ENCODE peak calls at places on chromosomes 12 and 14, in four cellular contexts. P, W, E and J are unnamed samples.

GRCh38 chr12:79691299-79692248 is 810 bp upstream of the PAWR start:
- DNase-seq in P (peak; percentile 15), W (no peak), E (no peak), J (no peak)

GRCh38 chr12:8065991-8066594 is at the start of gene C3AR1:
- DNase-seq in P (no peak), W (no peak), E (no peak), J (no peak)

GRCh38 chr12:54958048-54958658 is 26.4 kb downstream of the TESPA1 start:
- DNase-seq in P (peak; percentile 26), W (peak; percentile 53), E (peak; percentile 40), J (peak; percentile 75)

GRCh38 chr12:77924703-77925102 is 94.0 kb downstream of the NAV3 start:
- DNase-seq in P (no peak), W (no peak), E (no peak), J (no peak)

GRCh38 chr12:54215990-54216579 is 27.3 kb upstream of the SMUG1 start:
- DNase-seq in P (no peak), W (no peak), E (peak; percentile 61), J (peak; percentile 78)

GRCh38 chr14:65003394-65003793 is 16.7 kb downstream of the FNTB start:
- DNase-seq in P (no peak), W (no peak), E (no peak), J (no peak)

GRCh38 chr14:65993996-65994395 is 492.2 kb upstream of the CCDC196 start:
- DNase-seq in P (no peak), W (no peak), E (no peak), J (peak; percentile 31)

GRCh38 chr14:61416587-61416986 is 95.2 kb downstream of the PRKCH start:
- DNase-seq in P (no peak), W (no peak), E (no peak), J (no peak)

GRCh38 chr12:118034429-118035193 is 18.1 kb downstream of the RFC5 start:
- DNase-seq in P (peak; percentile 54), W (no peak), E (peak; percentile 22), J (peak; percentile 65)

GRCh38 chr12:171743-172705 is 41.9 kb downstream of the SLC6A12 start:
- DNase-seq in P (peak; percentile 66), W (no peak), E (peak; percentile 59), J (no peak)

GRCh38 chr14:105149146-105149781 is 19.3 kb downstream of the JAG2 start:
- DNase-seq in P (no peak), W (no peak), E (no peak), J (no peak)

GRCh38 chr12:16581416-16581815 is 24.5 kb downstream of the LMO3 start:
- DNase-seq in P (no peak), W (no peak), E (no peak), J (no peak)

GRCh38 chr12:2336409-2336829 is 283.6 kb downstream of the CACNA1C start:
- DNase-seq in P (no peak), W (peak; percentile 75), E (peak; percentile 9), J (no peak)

GRCh38 chr12:28578361-28578760 is 388.1 kb downstream of the CCDC91 start:
- DNase-seq in P (no peak), W (no peak), E (no peak), J (no peak)

GRCh38 chr14:22598099-22598895 is at the start of gene ABHD4:
- DNase-seq in P (peak; percentile 89), W (no peak), E (peak; percentile 73), J (peak; percentile 90)

GRCh38 chr14:53766106-53766505 is 190.5 kb downstream of the BMP4 start:
- DNase-seq in P (no peak), W (no peak), E (no peak), J (no peak)

GRCh38 chr14:53767566-53767965 is 189.1 kb downstream of the BMP4 start:
- DNase-seq in P (no peak), W (no peak), E (no peak), J (no peak)

DNA sequence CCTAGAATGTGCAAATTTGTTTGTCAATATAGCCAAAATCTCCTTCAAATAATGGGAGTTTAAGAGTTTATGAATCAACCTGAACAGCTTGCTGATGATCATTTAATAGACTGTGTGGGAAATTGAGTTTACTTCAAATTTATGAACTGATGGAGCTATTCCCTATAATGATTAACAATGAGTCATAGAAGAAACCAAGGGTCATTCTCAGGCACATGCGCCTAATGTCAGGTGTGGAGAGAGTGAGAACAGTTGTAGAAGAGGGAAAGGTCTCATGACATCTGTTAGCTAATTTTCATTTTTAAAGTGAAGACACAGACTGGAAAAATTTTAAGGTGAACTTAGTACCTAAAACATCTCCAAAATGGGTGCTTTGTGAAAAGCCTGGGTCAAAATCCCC is 191.8 kb downstream of the BMP4 start:
- DNase-seq in P (no peak), W (no peak), E (no peak), J (no peak)
- TF ChIP-seq REST in P (no peak), W (no peak), E (no peak), J (no peak)

GRCh38 chr12:51852404-51853137 is 4.1 kb upstream of the FIGNL2 start:
- DNase-seq in P (peak; percentile 75), W (no peak), E (no peak), J (peak; percentile 45)
- H2AFZ ChIP-seq in P (no peak overlapping the region), W (no peak overlapping the region), E (no peak overlapping the region), J (no peak overlapping the region)

DNA sequence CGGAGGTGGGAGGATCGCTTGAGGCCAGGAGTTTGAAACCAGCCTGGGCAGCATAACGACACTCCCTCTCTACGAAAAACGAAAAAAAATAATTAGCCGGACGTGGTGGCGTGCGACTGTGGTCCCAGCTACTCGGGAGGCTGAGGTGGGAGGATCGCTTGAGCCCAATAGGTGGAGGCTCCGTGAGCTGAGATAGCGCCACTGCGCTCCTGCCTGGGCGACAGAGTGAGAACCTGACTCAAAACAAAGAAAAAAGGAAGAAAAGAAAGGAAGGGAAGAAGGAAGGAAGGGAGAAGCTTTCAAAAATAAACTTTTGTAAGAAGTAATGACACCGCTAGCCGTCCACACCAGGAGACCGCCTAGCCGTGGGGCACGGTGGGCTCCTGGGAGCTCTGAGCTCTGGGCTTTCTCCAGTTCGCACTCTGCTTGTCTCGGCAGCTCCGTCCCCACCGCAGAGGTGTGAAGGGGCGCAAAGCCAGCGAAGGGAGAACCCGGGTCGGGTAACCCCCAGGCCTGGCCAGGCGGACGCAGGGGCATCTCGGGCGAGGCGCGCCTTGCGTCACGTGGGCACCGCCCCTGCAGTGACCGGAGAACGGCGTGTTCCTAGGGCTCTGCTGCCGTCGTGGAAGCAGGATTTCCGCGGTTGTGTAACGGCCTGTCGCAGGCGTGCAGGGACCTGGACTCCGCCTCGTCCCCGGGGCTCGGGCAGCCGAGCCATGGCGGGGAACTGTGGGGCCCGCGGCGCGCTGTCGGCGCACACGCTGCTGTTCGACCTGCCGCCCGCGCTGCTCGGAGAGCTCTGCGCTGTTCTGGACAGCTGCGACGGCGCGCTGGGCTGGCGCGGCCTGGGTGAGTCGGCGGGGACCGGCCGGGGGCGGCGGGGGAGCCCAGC is at the start of gene IRAK3:
- DNase-seq in P (peak; percentile 69), W (no peak), E (no peak), J (peak; percentile 69)
- TF ChIP-seq REST in P (no peak), W (no peak), E (no peak), J (no peak)

GRCh38 chr12:47773062-47773857 is at the start of gene SLC48A1:
- DNase-seq in P (peak; percentile 97), W (no peak), E (peak; percentile 94), J (peak; percentile 86)
- H2AFZ ChIP-seq in P (peak within 1 kb of the TSS; percentile 89), W (no peak within 1 kb of the TSS), E (peak within 1 kb of the TSS; percentile 92), J (peak within 1 kb of the TSS; percentile 52)

GRCh38 chr14:52706724-52707706 is at the start of gene PSMC6:
- DNase-seq in P (peak; percentile 95), W (peak; percentile 78), E (peak; percentile 92), J (peak; percentile 96)
- TF ChIP-seq REST in P (peak; percentile 3), W (no peak), E (no peak), J (no peak)